ENCODE peak calls at places on chromosomes 5 and 9, in five cellular contexts. G is upper lobe of left lung; J is psoas muscle; N is CD8-positive, alpha-beta T cell; C is GM12865. T is an unnamed sample.

GRCh38 chr5:113232667-113233066 is 202.1 kb downstream of the TSSK1B start:
- DNase-seq in J (no peak), C (no peak), N (no peak), G (no peak), T (no peak)

GRCh38 chr5:90783460-90784333 is 225.1 kb downstream of the ADGRV1 start:
- DNase-seq in G (peak; percentile 63), J (peak; percentile 32), C (peak; percentile 75), N (peak; percentile 50), T (peak; percentile 50)

GRCh38 chr9:138073408-138073807 is 195.8 kb downstream of the CACNA1B start:
- DNase-seq in J (no peak), G (peak; percentile 12), N (no peak), C (no peak), T (no peak)

GRCh38 chr5:83632874-83633273 is 87.8 kb downstream of the HAPLN1 start:
- DNase-seq in N (no peak), G (no peak), C (no peak), J (no peak), T (no peak)

GRCh38 chr9:36193049-36193448 is 2.3 kb downstream of the CLTA start:
- DNase-seq in G (no peak), N (no peak), C (no peak), J (no peak), T (no peak)

GRCh38 chr5:150122158-150122510 is 33.5 kb downstream of the PDGFRB start:
- DNase-seq in C (peak; percentile 60), N (no peak), G (peak; percentile 58), J (no peak), T (no peak)

GRCh38 chr9:98328770-98329169 is 73.3 kb upstream of the TBC1D2 start:
- DNase-seq in N (no peak), G (no peak), J (no peak), C (no peak), T (no peak)

GRCh38 chr9:110801426-110801825 is 132.8 kb downstream of the MUSK start:
- DNase-seq in J (no peak), C (no peak), N (no peak), G (no peak), T (no peak)

GRCh38 chr5:149687789-149688188 is 42.3 kb upstream of the PPARGC1B start:
- DNase-seq in G (no peak), J (no peak), N (no peak), C (no peak), T (no peak)

GRCh38 chr5:125269926-125270325 is 523.5 kb upstream of the ZNF608 start:
- DNase-seq in C (no peak), N (no peak), J (no peak), G (no peak), T (no peak)

GRCh38 chr5:139482050-139482889 is at the start of gene STING1:
- DNase-seq in C (peak; percentile 77), J (peak; percentile 83), N (peak; percentile 44), G (peak; percentile 92), T (peak; percentile 72)

DNA sequence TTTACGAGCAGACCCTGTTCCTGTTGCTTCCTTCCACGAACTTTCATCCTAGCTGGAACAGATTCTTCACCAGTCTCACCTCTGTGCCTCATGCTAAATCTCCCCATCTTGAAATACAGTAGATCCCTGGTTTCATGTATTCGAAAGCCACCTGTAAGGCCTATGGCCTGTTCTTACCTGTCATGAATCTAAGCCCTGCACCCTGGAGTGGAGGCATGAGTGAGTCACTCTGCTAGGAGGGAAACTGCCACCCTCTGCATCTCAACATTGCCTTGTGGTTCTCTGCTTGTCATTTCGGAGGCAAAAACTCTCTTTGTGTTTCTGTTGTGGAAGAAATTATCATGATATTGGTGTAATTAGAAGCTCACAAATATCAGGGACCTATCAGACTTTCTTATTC is 320.0 kb downstream of the ENC1 start:
- DNase-seq in C (no peak), N (no peak), G (no peak), J (no peak), T (no peak)
- TF ChIP-seq CTCF in C (no peak), N (no peak), G (no peak), J (no peak), T (no peak)

DNA sequence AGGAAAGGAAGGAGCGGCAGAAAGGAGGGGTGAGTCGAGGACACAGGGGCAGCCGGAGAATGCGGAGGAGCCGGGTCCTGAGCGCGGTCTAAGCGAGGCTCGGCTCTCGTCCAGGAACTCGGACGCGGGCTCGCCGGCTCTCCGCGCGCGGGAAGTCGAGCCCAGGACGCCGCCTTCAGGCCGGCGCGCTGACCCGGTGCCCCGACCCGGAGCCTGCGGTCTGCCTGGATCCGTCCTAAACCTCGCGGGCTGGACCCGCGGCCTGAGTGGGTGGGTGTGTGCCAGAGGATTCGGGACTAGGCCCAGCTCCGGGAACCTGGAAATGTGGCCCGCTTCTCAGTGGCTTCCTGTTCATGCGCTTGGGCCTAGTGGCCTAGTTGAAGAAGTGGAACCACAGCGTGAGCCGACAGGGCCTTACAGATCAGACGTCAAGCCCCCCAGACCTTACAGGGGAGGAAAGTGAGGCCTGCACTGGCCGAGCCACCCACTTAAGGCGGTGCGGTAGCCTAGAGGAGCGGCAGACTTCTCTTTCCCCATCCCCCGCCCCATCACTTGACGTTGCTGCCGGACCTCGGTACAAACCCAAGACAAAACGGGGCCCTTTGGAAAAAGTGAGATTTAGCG is 1.2 kb downstream of the CDKN2B-AS1 start:
- DNase-seq in C (peak; percentile 51), J (peak; percentile 54), G (peak; percentile 53), N (no peak), T (peak; percentile 32)
- TF ChIP-seq CTCF in C (peak; percentile 23), J (no peak), G (no peak), N (no peak), T (no peak)

GRCh38 chr9:8599937-8600336 is 800.4 kb upstream of the DMAC1 start:
- DNase-seq in N (no peak), J (no peak), C (no peak), G (no peak), T (no peak)
- TF ChIP-seq CTCF in N (no peak), J (no peak), C (no peak), G (no peak), T (no peak)

DNA sequence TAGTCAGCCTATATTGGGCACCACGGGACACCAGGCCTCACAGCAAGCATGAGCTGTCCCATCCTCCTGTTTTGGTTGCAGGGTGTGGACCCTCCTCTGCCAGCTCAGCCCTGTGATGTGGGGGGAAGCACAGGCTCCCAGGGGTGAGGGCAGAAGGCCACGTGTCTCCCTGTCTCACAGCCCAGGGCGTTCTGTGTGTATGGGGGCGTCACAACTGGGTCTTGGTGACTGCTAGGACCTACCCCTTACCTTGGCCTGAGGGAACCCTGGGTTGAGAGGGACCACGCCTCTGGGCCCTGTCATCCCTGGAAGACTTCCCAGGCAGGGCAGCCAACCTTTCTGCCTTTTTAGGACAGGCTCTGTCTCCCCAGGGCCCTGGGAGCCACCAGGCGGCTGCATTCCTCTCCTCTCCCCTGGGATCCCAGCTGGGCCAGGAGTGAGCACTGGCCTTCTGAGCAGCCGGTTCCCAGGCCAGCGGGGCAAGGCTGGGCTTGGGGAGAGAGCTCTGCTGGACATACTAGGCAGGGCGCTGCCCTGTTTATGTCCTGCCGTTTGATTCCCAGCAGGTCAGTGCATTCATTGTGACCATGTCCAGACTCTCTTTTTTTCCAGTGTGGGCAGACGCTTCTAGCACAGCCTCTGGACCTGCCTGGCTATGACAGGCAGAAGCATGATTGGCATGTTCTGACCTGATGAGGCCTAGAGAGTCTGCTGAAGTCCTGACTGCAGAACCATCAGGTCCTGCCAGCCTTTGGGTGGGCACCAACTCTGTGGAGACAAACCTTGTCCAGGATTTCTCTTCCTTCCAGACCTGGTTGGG is 97.5 kb downstream of the DAB2IP start:
- DNase-seq in J (peak; percentile 70), C (no peak), N (no peak), G (no peak), T (no peak)
- TF ChIP-seq CTCF in J (no peak), C (no peak), N (no peak), G (no peak), T (no peak)